ENCODE peak calls at places on chromosomes 4 and X, in four cellular contexts. T is H1, U is GM12878, X is HepG2. H is an unnamed sample.

GRCh38 chrX:38717871-38718270 is 83.4 kb upstream of the MID1IP1 start:
- DNase-seq in T (no peak), U (no peak), X (peak; percentile 16), H (peak; percentile 16)

GRCh38 chrX:39936886-39937770 is 160.6 kb downstream of the BCOR start:
- DNase-seq in T (no peak), U (peak; percentile 12), X (no peak), H (no peak)

GRCh38 chrX:133495464-133496391 is 80.4 kb upstream of the GPC4 start:
- DNase-seq in T (no peak), U (no peak), X (no peak), H (no peak)

GRCh38 chr4:83851261-83852084 is 315.6 kb downstream of the GPAT3 start:
- DNase-seq in T (peak; percentile 50), U (no peak), X (peak; percentile 86), H (peak; percentile 85)

GRCh38 chrX:41946973-41947612 is 23.7 kb upstream of the CASK start:
- DNase-seq in T (no peak), U (no peak), X (no peak), H (no peak)

GRCh38 chrX:84165716-84166115 is 22.3 kb downstream of the RPS6KA6 start:
- DNase-seq in T (no peak), U (no peak), X (no peak), H (no peak)

GRCh38 chr4:85677286-85677685 is 202.3 kb downstream of the ARHGAP24 start:
- DNase-seq in T (no peak), U (no peak), X (no peak), H (no peak)

GRCh38 chr4:73707918-73708577 is 32.3 kb upstream of the CXCL8 start:
- DNase-seq in T (no peak), U (no peak), X (no peak), H (no peak)

GRCh38 chrX:33892670-33893069 is 239.4 kb downstream of the FAM47A start:
- DNase-seq in T (no peak), U (no peak), X (no peak), H (no peak)

GRCh38 chrX:68832101-68832416 is 3.2 kb downstream of the EFNB1 start:
- DNase-seq in T (peak; percentile 40), U (no peak), X (no peak), H (no peak)

GRCh38 chrX:2898861-2899512 is 30.2 kb downstream of the ARSD start:
- DNase-seq in T (no peak), U (no peak), X (peak; percentile 24), H (no peak)
- TF ChIP-seq YY1 in T (no peak), U (no peak), X (no peak), H (no peak)

GRCh38 chr4:48654015-48654664 is 125.9 kb downstream of the FRYL start:
- DNase-seq in T (no peak), U (no peak), X (no peak), H (no peak)

GRCh38 chr4:48651869-48652447 is 128.1 kb downstream of the FRYL start:
- DNase-seq in T (no peak), U (no peak), X (no peak), H (no peak)

GRCh38 chr4:48649505-48649904 is 130.6 kb downstream of the FRYL start:
- DNase-seq in T (no peak), U (no peak), X (no peak), H (no peak)

GRCh38 chr4:48653217-48654014 is 126.7 kb downstream of the FRYL start:
- DNase-seq in T (no peak), U (no peak), X (no peak), H (no peak)
- TF ChIP-seq SUZ12 in T (no peak), U (no peak), X (no peak), H (no peak)

GRCh38 chrX:1147641-1148515 is 64.6 kb downstream of the CRLF2 start:
- DNase-seq in T (peak; percentile 45), U (no peak), X (no peak), H (no peak)

GRCh38 chrX:1140236-1140681 is 72.2 kb downstream of the CRLF2 start:
- DNase-seq in T (peak; percentile 31), U (no peak), X (no peak), H (no peak)

GRCh38 chrX:1139101-1139500 is 73.3 kb downstream of the CRLF2 start:
- DNase-seq in T (no peak), U (no peak), X (no peak), H (no peak)

GRCh38 chrX:1138476-1138875 is 74.0 kb downstream of the CRLF2 start:
- DNase-seq in T (no peak), U (no peak), X (no peak), H (no peak)

GRCh38 chrX:1144293-1144692 is 68.2 kb downstream of the CRLF2 start:
- DNase-seq in T (peak; percentile 22), U (no peak), X (no peak), H (no peak)
- TF ChIP-seq YY1 in T (no peak), U (no peak), X (no peak), H (no peak)

DNA sequence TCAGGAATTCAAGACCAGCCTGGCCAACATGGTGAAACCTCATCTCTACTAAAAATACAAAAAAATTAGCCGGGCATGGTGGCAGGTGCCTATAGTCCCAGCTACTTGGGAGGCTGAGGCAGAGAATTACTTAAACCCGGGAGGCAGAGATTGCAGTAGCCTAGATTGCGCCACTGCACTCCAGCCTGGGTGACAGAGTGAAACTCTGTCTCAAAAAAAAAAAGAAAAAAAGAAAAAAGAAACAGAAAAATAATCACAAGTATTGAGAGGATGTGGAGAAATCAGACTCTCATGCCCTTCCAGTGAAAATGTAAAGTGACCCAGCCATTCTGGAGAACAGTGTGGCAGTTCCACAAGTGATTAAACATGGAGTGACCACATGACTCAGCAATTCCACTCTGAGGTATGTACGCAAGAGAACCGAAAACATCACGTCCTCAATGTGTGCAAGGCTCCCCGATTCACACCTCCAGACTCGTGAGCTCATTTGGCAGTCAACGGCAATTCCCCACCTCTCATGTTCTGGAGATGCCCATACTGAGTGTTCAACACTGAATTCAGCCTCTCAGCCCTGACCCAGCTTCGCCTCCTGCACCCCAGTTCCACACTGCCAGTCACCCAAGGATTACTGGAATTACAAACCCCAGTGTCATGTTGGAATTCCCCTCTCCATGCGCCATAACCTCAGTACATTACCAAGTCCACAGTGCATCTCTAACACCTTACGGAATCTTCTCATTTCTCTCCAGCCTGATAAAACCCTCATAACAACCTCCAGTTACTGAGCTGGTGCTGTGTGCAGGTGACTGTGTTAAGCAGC is 21.1 kb downstream of the ACOX3 start:
- DNase-seq in T (no peak), U (peak; percentile 37), X (no peak), H (no peak)
- TF ChIP-seq SUZ12 in T (no peak), U (no peak), X (no peak), H (no peak)

GRCh38 chr4:140315032-140315826 is 58.2 kb upstream of the SCOC start:
- DNase-seq in T (no peak), U (no peak), X (no peak), H (no peak)
- TF ChIP-seq YY1 in T (no peak), U (no peak), X (no peak), H (no peak)

DNA sequence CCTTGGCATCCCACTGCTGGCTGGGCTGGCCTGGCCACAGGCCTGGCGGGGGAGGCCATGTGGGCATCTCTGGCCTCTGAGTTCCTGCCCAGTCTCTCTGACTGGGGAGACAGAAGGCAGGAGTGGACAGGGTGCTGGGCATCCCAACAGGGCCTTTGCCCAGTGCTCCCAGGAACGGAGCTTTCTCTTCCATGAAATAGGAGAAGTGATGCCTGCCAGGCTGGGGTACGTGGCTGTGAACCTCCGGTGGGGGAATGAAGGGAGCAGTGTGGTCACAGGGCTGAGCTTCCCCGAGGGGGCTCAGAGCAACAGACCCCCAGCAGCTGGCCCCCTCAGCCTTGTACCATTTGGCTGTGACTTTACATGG is 40.4 kb upstream of the HMX1 start:
- DNase-seq in T (peak; percentile 39), U (no peak), X (no peak), H (no peak)
- TF ChIP-seq SUZ12 in T (no peak), U (no peak), X (no peak), H (no peak)

GRCh38 chr4:79319975-79320374 is 5.9 kb downstream of the NAA11 start:
- DNase-seq in T (no peak), U (no peak), X (no peak), H (no peak)

GRCh38 chr4:79317711-79318110 is 8.2 kb downstream of the NAA11 start:
- DNase-seq in T (no peak), U (no peak), X (no peak), H (no peak)
- TF ChIP-seq YY1 in T (no peak), U (no peak), X (no peak), H (no peak)

GRCh38 chrX:10470009-10470408 is 150.4 kb downstream of the MID1 start:
- DNase-seq in T (no peak), U (no peak), X (no peak), H (no peak)

GRCh38 chrX:10479508-10479907 is 140.9 kb downstream of the MID1 start:
- DNase-seq in T (no peak), U (no peak), X (no peak), H (no peak)

GRCh38 chrX:10471426-10471825 is 149.0 kb downstream of the MID1 start:
- DNase-seq in T (no peak), U (no peak), X (no peak), H (no peak)

GRCh38 chrX:10477525-10477924 is 142.9 kb downstream of the MID1 start:
- DNase-seq in T (no peak), U (no peak), X (peak; percentile 3), H (no peak)

DNA sequence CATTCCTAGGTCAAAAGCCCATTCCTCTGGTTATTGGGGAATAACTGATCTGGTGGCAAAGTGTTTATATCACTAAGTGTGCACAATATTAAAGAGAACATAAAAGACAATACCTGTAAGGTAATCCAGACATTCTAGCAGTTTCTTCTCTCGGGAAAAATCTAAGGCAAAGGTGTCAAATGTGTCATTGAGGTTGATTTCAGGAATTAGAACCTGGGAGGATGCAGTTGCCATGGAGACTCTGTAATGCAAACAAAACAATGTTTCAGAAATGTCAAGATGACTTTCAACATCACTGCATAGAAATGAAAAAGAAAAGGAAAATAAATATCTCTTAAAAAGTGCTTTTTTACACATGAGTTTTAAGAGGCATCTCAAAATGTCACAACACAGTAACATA is 145.9 kb downstream of the MID1 start:
- DNase-seq in T (no peak), U (no peak), X (no peak), H (no peak)
- TF ChIP-seq SUZ12 in T (no peak), U (no peak), X (no peak), H (no peak)

GRCh38 chr4:38324861-38325451 is 339.0 kb upstream of the KLF3 start:
- DNase-seq in T (no peak), U (no peak), X (no peak), H (no peak)
- TF ChIP-seq YY1 in T (no peak), U (no peak), X (no peak), H (no peak)

GRCh38 chr4:112859456-112860184 is 189.8 kb upstream of the ANK2 start:
- DNase-seq in T (no peak), U (no peak), X (no peak), H (no peak)

GRCh38 chr4:112855058-112855457 is 194.4 kb upstream of the ANK2 start:
- DNase-seq in T (no peak), U (no peak), X (no peak), H (no peak)

GRCh38 chr4:112854420-112854819 is 195.0 kb upstream of the ANK2 start:
- DNase-seq in T (no peak), U (no peak), X (no peak), H (no peak)

GRCh38 chr4:112858751-112859150 is 190.7 kb upstream of the ANK2 start:
- DNase-seq in T (no peak), U (no peak), X (no peak), H (no peak)

DNA sequence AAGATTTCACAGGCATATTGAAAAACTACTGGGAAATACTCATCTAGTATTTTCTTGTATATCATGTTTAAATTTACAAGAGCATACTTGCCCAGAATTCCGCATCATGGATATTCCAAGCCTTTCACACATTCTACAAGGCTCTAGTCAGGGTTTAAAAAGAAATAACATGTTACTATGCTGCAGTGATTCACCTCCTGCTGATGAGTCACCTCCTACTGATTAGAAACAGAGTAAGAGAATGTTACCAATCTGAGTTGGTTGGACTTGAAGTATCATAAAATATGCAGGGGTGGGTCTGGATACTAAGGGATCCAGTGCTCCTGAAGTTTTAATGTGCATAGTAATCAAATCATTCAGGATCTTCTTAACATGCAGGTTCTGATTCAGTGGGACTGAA is 192.0 kb upstream of the ANK2 start:
- DNase-seq in T (no peak), U (no peak), X (no peak), H (no peak)
- TF ChIP-seq SUZ12 in T (no peak), U (no peak), X (no peak), H (no peak)

H was measured in NT2/D1.